ENCODE peak calls at places on chromosome 11, in six cellular contexts. E is suprapubic skin, U is RWPE1, I is upper lobe of right lung, M is pancreas, T is lower lobe of right lung. S is an unnamed sample.

GRCh38 chr11:38365274-38365673 is 1767.2 kb upstream of the RAG2 start:
- DNase-seq in E (no peak), U (no peak), I (no peak), M (no peak), T (no peak), S (no peak)

GRCh38 chr11:46006418-46007070 is 84.1 kb downstream of the LARGE2 start:
- DNase-seq in E (no peak), U (peak), I (no peak), M (no peak), T (no peak), S (peak)

GRCh38 chr11:116641561-116642045 is 131.2 kb downstream of the BUD13 start:
- DNase-seq in E (no peak), U (peak), I (peak), M (peak), T (peak), S (no peak)

GRCh38 chr11:85109141-85109540 is 518.0 kb downstream of the DLG2 start:
- DNase-seq in E (no peak), U (no peak), I (no peak), M (no peak), T (no peak), S (no peak)

GRCh38 chr11:3615998-3616397 is 25.8 kb downstream of the ART5 start:
- DNase-seq in E (peak), U (no peak), I (peak), M (no peak), T (no peak), S (no peak)

GRCh38 chr11:59668188-59668949 is 468 bp downstream of the PATL1 start:
- DNase-seq in E (peak), U (peak), I (peak), M (peak), T (peak), S (no peak)

GRCh38 chr11:125163431-125164011 is 1.0 kb upstream of the PKNOX2 start:
- DNase-seq in E (no peak), U (no peak), I (no peak), M (no peak), T (no peak), S (no peak)

GRCh38 chr11:112318193-112318592 is 57.5 kb upstream of the PLET1 start:
- DNase-seq in E (no peak), U (peak), I (no peak), M (no peak), T (no peak), S (peak)

GRCh38 chr11:121053244-121053643 is 29.3 kb downstream of the TBCEL start:
- DNase-seq in E (no peak), U (no peak), I (no peak), M (no peak), T (no peak), S (no peak)

GRCh38 chr11:61969838-61970452 is 2.5 kb upstream of the FTH1 start:
- DNase-seq in E (no peak), U (peak), I (no peak), M (no peak), T (no peak), S (no peak)

GRCh38 chr11:10139656-10140055 is 154.4 kb downstream of the SBF2 start:
- DNase-seq in E (no peak), U (peak), I (no peak), M (no peak), T (no peak), S (no peak)

GRCh38 chr11:12841946-12842630 is 167.0 kb upstream of the RASSF10 start:
- DNase-seq in E (no peak), U (peak), I (no peak), M (no peak), T (no peak), S (no peak)

GRCh38 chr11:58592760-58593472 is 14.1 kb downstream of the ZFP91 start:
- DNase-seq in E (no peak), U (no peak), I (no peak), M (no peak), T (no peak), S (no peak)

GRCh38 chr11:86805873-86806310 is 5.5 kb downstream of the PRSS23 start:
- DNase-seq in E (no peak), U (no peak), I (no peak), M (no peak), T (no peak), S (no peak)

GRCh38 chr11:86806903-86807302 is 6.6 kb downstream of the PRSS23 start:
- DNase-seq in E (no peak), U (no peak), I (no peak), M (no peak), T (no peak), S (no peak)

GRCh38 chr11:86803641-86804040 is 3.3 kb downstream of the PRSS23 start:
- DNase-seq in E (no peak), U (no peak), I (no peak), M (no peak), T (no peak), S (no peak)

GRCh38 chr11:86803136-86803535 is 2.8 kb downstream of the PRSS23 start:
- DNase-seq in E (no peak), U (no peak), I (no peak), M (no peak), T (no peak), S (no peak)

GRCh38 chr11:86804871-86805415 is 4.6 kb downstream of the PRSS23 start:
- DNase-seq in E (no peak), U (no peak), I (no peak), M (no peak), T (no peak), S (no peak)
- H3K27ac ChIP-seq in E (peak), U (no peak), I (peak), M (no peak), T (peak), S (no peak)

DNA sequence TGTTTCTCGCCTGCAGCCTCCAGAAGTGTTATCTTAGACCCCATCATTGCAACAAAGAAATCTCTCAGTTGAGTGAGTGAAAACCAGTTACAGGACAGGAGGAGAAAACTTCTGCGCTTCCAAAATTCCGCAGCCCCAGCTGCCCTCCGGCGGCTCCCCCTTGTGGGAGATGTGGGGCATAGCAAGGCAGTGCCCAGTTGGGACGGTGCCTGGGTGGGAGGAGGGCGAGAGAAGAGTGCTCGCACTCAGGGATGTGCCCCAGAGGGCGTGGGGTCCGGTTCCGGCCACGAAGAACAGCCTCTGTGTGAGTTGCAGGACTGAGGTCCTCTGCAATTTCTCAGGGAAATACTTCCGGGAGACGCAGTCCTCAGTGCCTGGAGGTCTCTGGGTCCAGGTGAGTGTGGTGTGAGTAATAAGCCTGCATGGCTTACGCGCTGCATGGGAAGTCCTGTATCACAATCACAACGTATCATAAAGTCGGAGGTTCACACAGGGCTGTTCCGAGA is 87.0 kb upstream of the BLID start:
- DNase-seq in E (peak), U (peak), I (peak), M (peak), T (peak), S (peak)
- TF ChIP-seq CTCF in E (peak), U (peak), I (peak), M (peak), T (peak), S (peak)

DNA sequence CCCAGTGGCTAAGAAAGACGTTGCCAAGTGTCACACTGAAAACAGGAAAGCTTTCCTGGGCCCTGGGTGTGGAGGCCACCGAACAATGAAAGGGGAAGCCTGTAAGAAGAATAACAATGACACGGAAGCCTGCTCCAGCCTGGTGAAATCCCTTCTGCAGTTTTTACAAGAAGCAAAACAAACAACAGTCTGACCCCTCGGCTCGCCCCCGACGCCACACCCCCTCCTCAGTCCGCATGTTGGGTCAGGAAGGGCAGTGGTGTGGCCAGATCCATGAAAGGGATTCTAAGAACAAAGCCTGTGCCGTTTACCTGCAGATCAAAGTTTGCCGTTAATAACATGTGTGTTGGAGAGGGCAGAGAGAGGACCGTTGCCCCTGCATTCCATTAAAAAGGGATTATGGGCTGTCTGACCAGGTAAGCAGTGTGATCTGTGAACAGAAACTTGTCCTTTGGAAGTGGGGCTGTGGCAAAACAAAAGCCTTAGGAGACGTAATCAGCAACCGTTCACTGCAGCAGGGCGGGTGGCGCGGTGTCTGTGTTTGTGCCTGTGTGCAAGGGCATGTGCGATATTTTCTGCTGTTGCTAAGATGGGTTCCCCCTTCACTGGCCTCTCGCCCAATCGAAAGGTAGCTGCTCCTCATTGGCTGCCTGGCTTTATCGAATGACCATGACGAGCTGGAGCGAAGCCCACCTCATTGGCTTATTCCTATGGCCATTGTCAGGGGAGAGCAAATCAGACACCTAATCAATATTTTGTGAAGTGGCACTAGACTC is 113.8 kb upstream of the BLID start:
- DNase-seq in E (no peak), U (no peak), I (no peak), M (no peak), T (no peak), S (no peak)
- H3K27ac ChIP-seq in E (no peak), U (no peak), I (no peak), M (no peak), T (no peak), S (no peak)

GRCh38 chr11:78032090-78032489 is 9.0 kb upstream of the KCTD14 start:
- DNase-seq in E (no peak), U (no peak), I (no peak), M (peak), T (no peak), S (no peak)

GRCh38 chr11:78033040-78033439 is 10.0 kb upstream of the KCTD14 start:
- DNase-seq in E (no peak), U (no peak), I (no peak), M (no peak), T (no peak), S (no peak)

GRCh38 chr11:78037056-78037455 is 14.0 kb upstream of the KCTD14 start:
- DNase-seq in E (no peak), U (no peak), I (peak), M (peak), T (peak), S (no peak)

GRCh38 chr11:78036313-78036712 is 13.2 kb upstream of the KCTD14 start:
- DNase-seq in E (no peak), U (no peak), I (no peak), M (no peak), T (no peak), S (no peak)

GRCh38 chr11:78034623-78035022 is 11.5 kb upstream of the KCTD14 start:
- DNase-seq in E (no peak), U (no peak), I (no peak), M (no peak), T (no peak), S (no peak)
- TF ChIP-seq CTCF in E (no peak), U (no peak), I (no peak), M (no peak), T (no peak), S (no peak)